ENCODE peak calls at places on chromosomes 2 and 18, in six cellular contexts. G is OCI-LY7, S is neural progenitor cell, R is HCT116, O is K562, P is DND-41. C is an unnamed sample. For H3K79me2, the result is how much of the 10 kb centered on the place peaks cover.

GRCh38 chr2:219443697-219444023 is 9.0 kb downstream of the SPEG start:
- DNase-seq in O (no peak), R (no peak), P (no peak), S (no peak), G (no peak), C (no peak)

GRCh38 chr2:83369601-83370418 is 1089.3 kb downstream of the SUCLG1 start:
- DNase-seq in P (no peak), G (no peak), R (no peak), S (no peak), O (no peak), C (no peak)

GRCh38 chr2:217599906-217600305 is 402.9 kb downstream of the TNS1 start:
- DNase-seq in G (no peak), S (no peak), O (no peak), P (no peak), R (no peak), C (no peak)

GRCh38 chr18:47418746-47419145 is 167.3 kb upstream of the SKOR2 start:
- DNase-seq in G (no peak), S (no peak), O (no peak), P (no peak), R (no peak), C (no peak)

GRCh38 chr2:1835581-1836201 is 91.4 kb upstream of the PXDN start:
- DNase-seq in R (no peak), S (no peak), O (no peak), P (no peak), G (no peak), C (no peak)

GRCh38 chr18:22136395-22136794 is 33.0 kb upstream of the GATA6 start:
- DNase-seq in P (no peak), R (no peak), O (no peak), S (no peak), G (no peak), C (no peak)

GRCh38 chr2:236600892-236601291 is 31.3 kb downstream of the ACKR3 start:
- DNase-seq in R (no peak), S (no peak), P (no peak), O (no peak), G (no peak), C (no peak)

GRCh38 chr2:41194235-41194634 is 742.3 kb upstream of the SLC8A1 start:
- DNase-seq in G (no peak), S (no peak), O (no peak), P (no peak), R (no peak), C (no peak)

GRCh38 chr2:205957452-205958154 is 128.4 kb downstream of the INO80D start:
- DNase-seq in O (no peak), G (no peak), R (no peak), S (no peak), P (no peak), C (no peak)

GRCh38 chr2:30110773-30111172 is 36.0 kb upstream of the YPEL5 start:
- DNase-seq in R (no peak), P (no peak), O (no peak), S (no peak), G (no peak), C (no peak)

GRCh38 chr2:42560886-42561285 is 7.5 kb upstream of the MTA3 start:
- DNase-seq in G (no peak), P (no peak), O (no peak), R (no peak), S (no peak), C (no peak)

GRCh38 chr2:61536086-61536722 is 2.0 kb downstream of the XPO1 start:
- DNase-seq in G (peak), R (no peak), P (no peak), S (no peak), O (no peak), C (peak)

GRCh38 chr18:3262234-3263171 is 570 bp downstream of the MYL12B start:
- DNase-seq in P (peak), O (peak), S (no peak), R (no peak), G (peak), C (peak)

GRCh38 chr2:219551412-219551811 is 7.6 kb downstream of the TMEM198 start:
- DNase-seq in G (no peak), S (peak), O (peak), P (no peak), R (no peak), C (no peak)

GRCh38 chr2:36713300-36713699 is 16.8 kb downstream of the VIT start:
- DNase-seq in O (no peak), P (no peak), S (peak), G (no peak), R (no peak), C (no peak)

GRCh38 chr2:203656522-203657287 is 49.7 kb upstream of the CD28 start:
- DNase-seq in G (peak), S (peak), P (no peak), O (no peak), R (no peak), C (peak)

GRCh38 chr2:191318037-191318728 is 73.0 kb downstream of the MYO1B start:
- DNase-seq in R (no peak), P (peak), O (no peak), S (no peak), G (no peak), C (no peak)

GRCh38 chr2:16117791-16118610 is 177.7 kb downstream of the MYCN start:
- DNase-seq in O (no peak), P (no peak), S (no peak), R (no peak), G (no peak), C (no peak)

GRCh38 chr2:191333911-191334357 is 88.7 kb downstream of the MYO1B start:
- DNase-seq in P (no peak), S (no peak), O (no peak), R (no peak), G (no peak), C (no peak)

GRCh38 chr2:74815955-74816354 is 18.0 kb upstream of the HK2 start:
- DNase-seq in P (no peak), G (no peak), R (no peak), O (no peak), S (no peak), C (no peak)

GRCh38 chr2:231701456-231702373 is 6.6 kb upstream of the PTMA start:
- DNase-seq in S (peak), P (no peak), G (no peak), O (no peak), R (no peak), C (no peak)

GRCh38 chr2:77652499-77652898 is 130.3 kb upstream of the LRRTM4 start:
- DNase-seq in G (no peak), R (no peak), S (no peak), O (no peak), P (no peak), C (no peak)

GRCh38 chr2:27710640-27711430 is 47.1 kb downstream of the SLC4A1AP start:
- DNase-seq in R (no peak), S (no peak), O (no peak), G (no peak), P (no peak), C (no peak)

GRCh38 chr2:109439897-109440506 is 173.8 kb downstream of the SEPTIN10 start:
- DNase-seq in P (no peak), S (no peak), R (no peak), O (no peak), G (no peak), C (no peak)

GRCh38 chr2:98165516-98166071 is 78.6 kb downstream of the VWA3B start:
- DNase-seq in P (no peak), G (no peak), O (no peak), S (no peak), R (no peak), C (no peak)

GRCh38 chr2:27708666-27709065 is 45.0 kb downstream of the SLC4A1AP start:
- DNase-seq in G (no peak), S (no peak), P (no peak), O (no peak), R (no peak), C (no peak)

GRCh38 chr18:42298744-42299685 is 344.0 kb downstream of the PIK3C3 start:
- DNase-seq in S (peak), G (peak), O (peak), R (peak), P (peak), C (peak)

GRCh38 chr2:6025391-6025790 is 333.2 kb downstream of the SOX11 start:
- DNase-seq in R (no peak), O (no peak), P (no peak), S (no peak), G (no peak), C (no peak)

GRCh38 chr2:195320416-195320973 is 336.5 kb upstream of the SLC39A10 start:
- DNase-seq in P (no peak), G (no peak), O (no peak), R (no peak), S (no peak), C (no peak)

GRCh38 chr2:128308889-128309288 is 9.8 kb downstream of the HS6ST1 start:
- DNase-seq in O (no peak), R (no peak), S (no peak), P (no peak), G (no peak), C (no peak)

GRCh38 chr2:64742678-64743077 is 89.0 kb upstream of the SERTAD2 start:
- DNase-seq in S (no peak), P (no peak), O (no peak), R (no peak), G (no peak), C (no peak)

GRCh38 chr2:203579131-203579643 is 44.1 kb upstream of the RAPH1 start:
- DNase-seq in G (no peak), R (peak), P (peak), S (no peak), O (no peak), C (no peak)

GRCh38 chr2:191366199-191366598 is 121.0 kb downstream of the MYO1B start:
- DNase-seq in O (no peak), P (no peak), S (no peak), G (no peak), R (no peak), C (no peak)

GRCh38 chr2:152822669-152823068 is 104.2 kb downstream of the ARL6IP6 start:
- DNase-seq in O (no peak), R (no peak), G (no peak), P (no peak), S (no peak), C (no peak)

GRCh38 chr18:11665146-11665545 is 23.9 kb upstream of the GNAL start:
- DNase-seq in G (no peak), P (no peak), O (no peak), R (no peak), S (no peak), C (no peak)

DNA sequence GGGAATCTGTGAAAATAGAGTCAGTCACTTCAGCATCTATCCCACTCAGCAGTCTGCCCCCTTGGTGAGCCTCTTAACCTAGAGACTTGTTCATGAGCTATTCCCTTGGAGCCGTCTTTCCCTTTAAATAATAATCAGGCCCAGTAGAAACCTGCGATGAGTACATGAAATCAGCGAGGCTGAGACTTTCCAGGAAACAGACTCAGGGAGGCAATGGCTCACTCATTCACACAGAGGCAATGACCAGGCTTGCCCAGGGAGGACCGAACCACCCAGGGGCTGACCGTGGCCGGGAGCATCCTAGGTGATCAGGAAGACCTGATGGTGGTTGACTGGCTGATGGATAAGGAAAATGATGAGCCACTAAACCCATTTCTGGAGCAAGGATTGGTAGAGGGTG is 103.2 kb upstream of the ITGA6 start:
- DNase-seq in S (no peak), O (no peak), P (no peak), R (no peak), G (no peak), C (no peak)
- H3K4me3 ChIP-seq in S (no peak), O (no peak), P (no peak), R (no peak), G (no peak), C (no peak)

GRCh38 chr18:72942766-72943165 is 75.0 kb upstream of the NETO1 start:
- DNase-seq in S (no peak), O (no peak), P (no peak), R (no peak), G (no peak), C (no peak)
- H3K4me2 ChIP-seq in S (no peak), O (no peak), P (no peak), R (no peak), G (no peak), C (no peak)

DNA sequence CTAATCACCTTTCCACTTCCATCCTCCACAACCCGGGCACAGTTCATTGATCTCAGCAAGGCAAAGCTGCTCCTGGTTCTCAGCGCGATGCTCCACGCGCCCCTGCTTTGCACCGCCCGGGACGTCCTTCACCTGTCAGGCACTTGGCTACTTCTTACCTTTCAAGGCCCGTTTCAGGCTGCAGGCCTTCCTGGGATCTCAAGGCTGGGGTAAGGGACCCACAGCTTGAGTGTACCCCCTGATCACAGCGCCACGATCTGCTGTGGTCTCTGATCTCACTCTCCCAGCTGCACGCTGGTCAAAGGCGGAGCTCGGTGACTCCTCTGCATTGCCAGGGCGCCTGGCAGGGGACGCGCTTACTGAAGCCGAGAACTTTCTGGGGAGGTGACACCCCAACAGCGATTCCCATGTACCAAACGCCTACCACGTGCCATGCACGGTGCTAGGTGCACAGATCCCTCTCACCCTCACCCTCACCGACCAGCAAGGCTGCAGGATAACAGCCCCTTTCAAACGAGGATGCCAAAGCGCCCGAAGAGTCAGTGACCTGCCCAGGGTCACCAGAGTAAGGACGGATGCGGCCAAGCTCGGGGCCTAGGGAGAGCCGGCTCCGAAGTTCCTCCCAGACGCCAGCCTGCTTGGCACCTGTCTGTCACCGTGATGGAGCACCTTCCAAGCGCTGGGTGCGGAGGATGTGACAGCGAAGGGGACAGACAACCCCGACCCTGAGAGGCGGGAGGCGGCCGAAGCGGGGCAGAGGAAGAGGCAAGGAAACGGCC is 818 bp downstream of the ITGB1BP1 start:
- DNase-seq in O (peak), R (peak), G (peak), P (peak), S (peak), C (peak)
- H3K79me2 ChIP-seq in O (half or more), R (half or more), G (half or more), P (half or more), S (under half), C (half or more)

GRCh38 chr18:36786686-36787085 is 42.1 kb downstream of the TPGS2 start:
- DNase-seq in G (no peak), P (no peak), O (no peak), S (no peak), R (no peak), C (no peak)
- H3K4me3 ChIP-seq in G (no peak), P (no peak), O (no peak), S (no peak), R (no peak), C (no peak)

DNA sequence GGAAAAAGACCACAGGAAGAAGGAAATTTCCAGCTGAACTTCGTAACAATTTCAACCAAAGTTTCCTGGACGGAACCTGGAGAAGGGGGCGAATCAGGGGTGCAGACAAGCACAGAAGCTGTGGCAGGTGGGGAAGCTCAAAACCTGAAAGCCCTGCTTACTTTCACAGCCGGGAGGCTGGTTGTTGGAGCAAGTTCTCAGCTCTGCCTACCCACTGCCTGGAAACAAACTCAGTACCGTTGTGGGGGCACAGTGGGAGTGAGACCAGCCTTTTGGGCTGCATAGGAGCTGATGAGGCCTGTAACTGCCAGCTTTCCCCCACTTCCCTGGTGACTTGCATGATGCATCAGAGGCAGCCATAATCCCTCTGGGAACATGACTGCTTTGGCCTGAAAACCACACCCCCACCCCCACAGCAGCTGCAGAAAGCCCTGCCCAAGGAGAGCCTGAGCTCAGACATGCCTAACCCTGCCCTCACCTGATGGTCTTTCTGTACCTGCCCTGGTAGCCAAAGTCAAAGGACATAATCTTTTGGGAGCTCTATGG is 207.0 kb upstream of the VWC2L start:
- DNase-seq in O (no peak), S (no peak), G (no peak), P (peak), R (no peak), C (no peak)
- H3K4me2 ChIP-seq in O (no peak), S (no peak), G (no peak), P (no peak), R (no peak), C (no peak)

DNA sequence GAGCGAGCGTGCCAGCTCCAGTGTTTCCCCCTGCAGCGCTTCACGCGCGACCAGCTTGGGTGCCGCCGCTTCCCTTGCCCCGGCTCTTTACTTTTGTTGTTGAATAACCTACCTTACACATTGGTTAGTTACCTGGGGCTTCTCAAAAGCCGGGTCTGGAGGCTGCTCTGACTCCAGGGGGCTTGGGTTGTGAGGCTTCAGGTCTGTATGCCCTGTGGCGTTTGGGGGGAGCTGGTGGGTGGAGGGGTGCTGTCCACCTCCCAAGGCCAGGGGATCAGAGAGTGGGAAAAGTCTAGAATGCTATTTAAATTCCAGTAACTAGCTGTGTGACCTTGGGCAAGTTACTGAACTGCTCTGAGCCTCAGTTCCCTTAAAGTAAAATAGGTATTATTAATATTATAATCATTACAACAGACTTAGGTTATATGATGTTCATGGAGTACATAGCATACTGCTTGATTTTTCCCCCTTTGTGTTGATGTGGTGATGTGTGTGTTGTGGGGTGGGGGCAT is 770 bp downstream of the LYPD6B start:
- DNase-seq in S (no peak), G (no peak), R (no peak), O (no peak), P (no peak), C (no peak)
- H3K79me2 ChIP-seq in S (under half), G (under half), R (under half), O (under half), P (under half), C (under half)

GRCh38 chr2:45759310-45759851 is 107.9 kb downstream of the PRKCE start:
- DNase-seq in O (no peak), P (no peak), G (no peak), R (no peak), S (no peak), C (no peak)
- H3K4me3 ChIP-seq in O (no peak), P (no peak), G (no peak), R (no peak), S (no peak), C (no peak)

GRCh38 chr2:229443141-229443540 is 172.1 kb upstream of the PID1 start:
- DNase-seq in S (no peak), G (no peak), O (no peak), R (no peak), P (no peak), C (no peak)

GRCh38 chr2:229445501-229446294 is 174.6 kb upstream of the PID1 start:
- DNase-seq in S (no peak), R (no peak), P (no peak), G (no peak), O (no peak), C (no peak)

GRCh38 chr2:229446316-229446715 is 175.2 kb upstream of the PID1 start:
- DNase-seq in G (no peak), R (no peak), P (no peak), O (no peak), S (no peak), C (no peak)

GRCh38 chr2:229445013-229445412 is 173.9 kb upstream of the PID1 start:
- DNase-seq in O (no peak), R (peak), S (no peak), P (no peak), G (no peak), C (no peak)

DNA sequence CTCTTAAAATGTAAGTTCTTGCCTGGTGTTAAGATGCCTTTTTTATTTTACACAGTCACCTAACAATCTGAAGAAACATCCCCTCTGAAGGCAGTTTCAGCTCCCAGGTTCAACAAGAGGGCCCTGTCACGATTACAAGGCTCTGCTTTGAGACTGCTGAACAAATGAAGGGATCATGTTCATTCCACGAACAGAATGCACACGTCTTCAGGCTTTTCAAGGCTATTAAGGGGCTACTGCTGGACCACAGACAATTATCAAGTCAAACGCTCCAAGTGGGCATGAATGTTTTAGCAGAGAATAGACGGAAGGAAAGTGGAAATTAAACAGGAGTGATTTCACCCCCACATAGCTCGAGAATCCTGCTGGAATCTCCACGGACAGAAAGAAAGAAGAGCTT is 172.8 kb upstream of the PID1 start:
- DNase-seq in S (no peak), P (no peak), G (no peak), O (no peak), R (no peak), C (no peak)
- H3K4me2 ChIP-seq in S (no peak), P (no peak), G (no peak), O (no peak), R (no peak), C (no peak)

GRCh38 chr2:235500761-235501662 is 7.2 kb downstream of the AGAP1 start:
- DNase-seq in R (no peak), S (peak), O (no peak), P (peak), G (no peak), C (no peak)
- H3K79me2 ChIP-seq in R (half or more), S (half or more), O (half or more), P (under half), G (under half), C (under half)

GRCh38 chr2:24010477-24011277 is 792 bp downstream of the MFSD2B start:
- DNase-seq in S (no peak), O (peak), G (no peak), P (no peak), R (no peak), C (no peak)
- H3K4me3 ChIP-seq in S (peak), O (peak), G (no peak), P (no peak), R (no peak), C (no peak)